ENCODE peak calls at places on chromosomes 2 and 18, in four cellular contexts. P is upper lobe of left lung, M is IMR-90, B is K562. Y is an unnamed sample.
A peak's percentile ranks its signal among the peaks of the same experiment; 100 is the strongest.

GRCh38 chr2:231590614-231591013 is 2.0 kb upstream of the TEX44 start:
- ATAC-seq in P (no peak), M (no peak), B (no peak), Y (no peak)

GRCh38 chr2:184425083-184425482 is 173.2 kb upstream of the ZNF804A start:
- ATAC-seq in P (no peak), M (no peak), B (no peak), Y (no peak)

GRCh38 chr2:239167766-239168444 is 232.9 kb downstream of the HDAC4 start:
- ATAC-seq in P (no peak), M (no peak), B (no peak), Y (no peak)

GRCh38 chr2:120863173-120863545 is 127.5 kb downstream of the GLI2 start:
- ATAC-seq in P (no peak), M (no peak), B (peak; percentile 18), Y (no peak)

GRCh38 chr2:62202019-62202722 is 6.3 kb downstream of the B3GNT2 start:
- ATAC-seq in P (peak; percentile 14), M (no peak), B (peak; percentile 65), Y (no peak)

GRCh38 chr18:64202836-64203235 is 53.9 kb upstream of the LINC00305 start:
- ATAC-seq in P (no peak), M (no peak), B (no peak), Y (no peak)

GRCh38 chr18:62663731-62664336 is 51.5 kb upstream of the PHLPP1 start:
- ATAC-seq in P (peak; percentile 80), M (no peak), B (peak; percentile 98), Y (no peak)

GRCh38 chr2:227194219-227194618 is 29.8 kb downstream of the COL4A3 start:
- ATAC-seq in P (no peak), M (no peak), B (no peak), Y (no peak)

GRCh38 chr2:85018049-85018447 is 47.1 kb downstream of the KCMF1 start:
- ATAC-seq in P (no peak), M (no peak), B (peak; percentile 38), Y (no peak)

GRCh38 chr2:27494284-27494943 is 586 bp downstream of the FNDC4 start:
- ATAC-seq in P (peak; percentile 54), M (peak; percentile 55), B (peak; percentile 13), Y (peak; percentile 30)
- TF ChIP-seq POLR2A in P (no peak), M (no peak), B (no peak), Y (no peak)

DNA sequence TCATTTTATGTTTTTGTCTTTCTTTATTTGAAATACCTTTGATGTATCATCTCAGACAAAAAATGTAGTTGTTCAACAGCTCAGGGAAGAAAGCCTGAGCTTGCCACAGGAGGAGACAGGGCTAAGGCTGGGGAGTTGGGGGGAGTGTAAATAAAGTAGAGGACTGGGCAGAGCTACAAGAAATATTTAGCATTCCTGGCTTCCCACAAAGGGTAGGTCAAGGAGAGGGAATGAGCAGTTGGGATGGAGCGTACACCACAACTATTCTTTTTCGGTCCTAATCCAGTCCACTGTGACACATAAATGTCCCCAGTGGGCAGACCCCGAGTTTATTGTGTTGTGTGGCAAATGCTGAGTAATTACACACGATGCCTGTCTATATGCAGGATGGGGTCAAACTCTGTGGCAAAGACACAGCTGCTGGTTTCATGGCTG is 97.1 kb upstream of the CDC42EP3 start:
- ATAC-seq in P (peak; percentile 92), M (peak; percentile 86), B (no peak), Y (peak; percentile 75)
- TF ChIP-seq POLR2A in P (no peak), M (no peak), B (no peak), Y (no peak)

DNA sequence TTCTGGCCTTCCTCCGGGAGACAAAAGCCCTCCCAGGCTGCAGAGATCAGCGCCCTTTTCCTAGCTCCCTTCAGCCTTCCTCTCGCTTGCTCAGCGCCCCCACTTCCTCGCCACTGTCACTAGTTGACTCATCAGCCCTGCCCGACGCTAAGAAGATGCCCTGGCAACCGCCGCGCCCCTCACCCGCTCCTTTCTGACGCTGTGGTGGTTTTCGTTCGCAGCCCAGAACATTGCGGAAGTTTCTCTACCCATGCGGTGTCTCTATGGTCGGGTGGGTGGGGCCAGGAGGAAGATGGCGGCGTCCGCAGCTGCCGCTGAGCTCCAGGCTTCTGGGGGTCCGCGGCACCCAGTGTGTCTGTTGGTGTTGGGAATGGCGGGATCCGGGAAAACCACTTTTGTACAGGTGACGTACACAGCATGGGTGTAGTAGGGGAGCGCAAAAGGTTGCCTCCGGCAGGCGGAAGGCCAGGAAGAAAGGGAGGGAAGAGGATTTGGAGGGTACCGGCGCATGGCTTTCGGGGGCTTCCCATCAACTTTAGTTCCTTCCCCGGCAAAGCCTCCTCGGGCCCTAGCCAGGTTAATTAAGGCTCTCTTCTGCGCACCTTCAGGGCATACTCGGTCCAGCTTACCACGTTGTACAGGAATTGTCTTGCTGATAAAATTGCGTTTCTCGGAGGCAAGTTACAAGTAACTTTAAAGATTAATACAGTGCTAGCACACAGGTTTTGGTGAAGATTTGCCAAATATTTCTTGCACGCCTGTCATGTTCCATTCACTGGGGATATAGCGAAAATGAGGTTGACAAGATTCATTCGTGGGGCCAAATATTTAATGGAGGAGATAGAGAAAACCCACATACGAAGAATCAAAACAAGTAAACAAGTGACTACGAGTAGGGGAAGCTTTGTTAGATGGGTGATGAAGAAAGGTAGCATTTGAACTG is at the start of the genes CCDC121 and GPN1:
- ATAC-seq in P (peak; percentile 99), M (peak; percentile 97), B (peak; percentile 98), Y (peak; percentile 96)
- TF ChIP-seq POLR2A in P (peak; percentile 33), M (peak; percentile 98), B (peak; percentile 96), Y (no peak)

GRCh38 chr2:68362069-68362468 is 3.0 kb upstream of the PLEK start:
- ATAC-seq in P (peak; percentile 92), M (peak; percentile 73), B (peak; percentile 82), Y (peak; percentile 66)
- TF ChIP-seq POLR2A in P (no peak), M (no peak), B (no peak), Y (no peak)